ENCODE peak calls at places on chromosomes 4 and X, in four cellular contexts. F is CD8-positive, alpha-beta memory T cell; Q is hepatocyte; X is amygdala. A is an unnamed sample.

GRCh38 chrX:39955621-39956020 is 142.1 kb downstream of the BCOR start:
- DNase-seq in F (no peak), Q (no peak), X (no peak), A (no peak)

GRCh38 chr4:82721819-82722423 is 76.7 kb downstream of the SCD5 start:
- DNase-seq in F (no peak), Q (peak; percentile 65), X (peak; percentile 17), A (no peak)

GRCh38 chr4:128846063-128846462 is 36.6 kb downstream of the JADE1 start:
- DNase-seq in F (no peak), Q (no peak), X (no peak), A (no peak)

GRCh38 chrX:115642895-115643530 is 82.0 kb downstream of the PLS3 start:
- DNase-seq in F (no peak), Q (peak; percentile 75), X (no peak), A (peak; percentile 33)

GRCh38 chr4:142567199-142567598 is 278.9 kb downstream of the INPP4B start:
- DNase-seq in F (peak; percentile 10), Q (peak; percentile 40), X (no peak), A (peak; percentile 18)

GRCh38 chr4:47551682-47552081 is 66.6 kb downstream of the ATP10D start:
- DNase-seq in F (no peak), Q (no peak), X (no peak), A (no peak)

GRCh38 chr4:140151700-140152014 is 2.3 kb downstream of the MAML3 start:
- DNase-seq in F (no peak), Q (peak; percentile 91), X (peak; percentile 43), A (peak; percentile 63)

GRCh38 chr4:1490011-1490905 is 84.0 kb upstream of the NKX1-1 start:
- DNase-seq in F (no peak), Q (no peak), X (no peak), A (no peak)

GRCh38 chr4:126947536-126947935 is 685.2 kb upstream of the INTU start:
- DNase-seq in F (no peak), Q (no peak), X (no peak), A (no peak)

GRCh38 chr4:113094802-113095201 is 45.3 kb downstream of the ANK2 start:
- DNase-seq in F (no peak), Q (peak; percentile 39), X (no peak), A (no peak)

GRCh38 chr4:121272526-121272925 is 108.3 kb downstream of the QRFPR start:
- DNase-seq in F (no peak), Q (peak; percentile 59), X (no peak), A (no peak)

GRCh38 chr4:160546201-160546600 is 1443.3 kb downstream of the RAPGEF2 start:
- DNase-seq in F (no peak), Q (no peak), X (no peak), A (no peak)

GRCh38 chr4:125187621-125188176 is 127.1 kb upstream of the FAT4 start:
- DNase-seq in F (no peak), Q (no peak), X (no peak), A (no peak)

GRCh38 chrX:103360092-103360491 is 3.8 kb downstream of the TCEAL9 start:
- DNase-seq in F (no peak), Q (no peak), X (no peak), A (no peak)

GRCh38 chrX:118698516-118699247 is 28.7 kb upstream of the IL13RA1 start:
- DNase-seq in F (no peak), Q (no peak), X (no peak), A (no peak)

GRCh38 chr4:15162465-15163283 is 160.4 kb downstream of the CPEB2 start:
- DNase-seq in F (no peak), Q (peak; percentile 41), X (no peak), A (no peak)

GRCh38 chr4:1310796-1311715 is 21.4 kb downstream of the MAEA start:
- DNase-seq in F (no peak), Q (no peak), X (no peak), A (no peak)

GRCh38 chr4:152817331-152817730 is 37.6 kb downstream of the ARFIP1 start:
- DNase-seq in F (no peak), Q (no peak), X (no peak), A (no peak)

GRCh38 chr4:38004062-38004461 is 43.9 kb downstream of the PTTG2 start:
- DNase-seq in F (no peak), Q (no peak), X (no peak), A (no peak)

GRCh38 chrX:78313526-78313925 is 13.9 kb downstream of the CYSLTR1 start:
- DNase-seq in F (no peak), Q (no peak), X (no peak), A (no peak)

GRCh38 chrX:129682979-129683378 is 28.2 kb upstream of the APLN start:
- DNase-seq in F (no peak), Q (no peak), X (no peak), A (no peak)

GRCh38 chr4:139528377-139529005 is 27.5 kb downstream of the SETD7 start:
- DNase-seq in F (peak; percentile 19), Q (peak; percentile 52), X (no peak), A (peak; percentile 23)

GRCh38 chr4:155944516-155944915 is 9.2 kb downstream of the CTSO start:
- DNase-seq in F (no peak), Q (no peak), X (no peak), A (no peak)

GRCh38 chr4:25658357-25658771 is 2.7 kb downstream of the SLC34A2 start:
- DNase-seq in F (no peak), Q (no peak), X (no peak), A (no peak)

GRCh38 chrX:153778684-153779101 is 2.1 kb upstream of the SRPK3 start:
- DNase-seq in F (no peak), Q (no peak), X (no peak), A (no peak)

GRCh38 chr4:55116450-55116849 is 8.9 kb downstream of the KDR start:
- DNase-seq in F (no peak), Q (no peak), X (no peak), A (no peak)

GRCh38 chr4:40205259-40206198 is 8.7 kb downstream of the RHOH start:
- DNase-seq in F (no peak), Q (no peak), X (no peak), A (no peak)

GRCh38 chr4:155376387-155377268 is at the start of gene MAP9:
- DNase-seq in F (peak; percentile 84), Q (peak; percentile 97), X (peak; percentile 96), A (peak; percentile 90)

GRCh38 chr4:53702334-53703266 is 111.3 kb upstream of the LNX1 start:
- DNase-seq in F (no peak), Q (peak; percentile 68), X (peak; percentile 67), A (peak; percentile 4)

GRCh38 chr4:89753601-89754066 is 83.3 kb downstream of the SNCA start:
- DNase-seq in F (no peak), Q (peak; percentile 68), X (no peak), A (no peak)

GRCh38 chr4:174592985-174593335 is 70.7 kb upstream of the HPGD start:
- DNase-seq in F (no peak), Q (peak; percentile 7), X (no peak), A (no peak)

GRCh38 chrX:16212436-16212835 is 45.2 kb downstream of the MAGEB17 start:
- DNase-seq in F (no peak), Q (peak; percentile 13), X (no peak), A (no peak)

GRCh38 chr4:160026720-160027119 is 923.8 kb downstream of the RAPGEF2 start:
- DNase-seq in F (no peak), Q (peak; percentile 46), X (no peak), A (no peak)

GRCh38 chrX:9475984-9476383 is 11.1 kb downstream of the TBL1X start:
- DNase-seq in F (no peak), Q (no peak), X (no peak), A (no peak)

GRCh38 chrX:149982310-149982709 is 44.0 kb upstream of the EOLA2 start:
- DNase-seq in F (no peak), Q (no peak), X (no peak), A (no peak)

A was measured in activated gamma-delta T cell treated with Interleukin-2 at 50 U/mL for 16 hours.